ENCODE peak calls at places on chromosomes 6 and 20, in five cellular contexts. R is bronchial epithelial cell, X is cardiac fibroblast, A is lower leg skin, S is transverse colon. I is an unnamed sample.

GRCh38 chr6:84172080-84172479 is 55.4 kb downstream of the CEP162 start:
- DNase-seq in R (no peak), X (no peak), A (no peak), S (no peak), I (no peak)

GRCh38 chr20:48278961-48279481 is 493.7 kb upstream of the SULF2 start:
- DNase-seq in R (peak), X (peak), A (no peak), S (no peak), I (no peak)

GRCh38 chr6:147395158-147395557 is 113.3 kb upstream of the SAMD5 start:
- DNase-seq in R (no peak), X (peak), A (no peak), S (no peak), I (no peak)

GRCh38 chr20:23085415-23086055 is 589 bp downstream of the CD93 start:
- DNase-seq in R (no peak), X (no peak), A (no peak), S (no peak), I (no peak)

GRCh38 chr20:50579511-50579910 is 69.3 kb downstream of the PTPN1 start:
- DNase-seq in R (no peak), X (no peak), A (no peak), S (no peak), I (no peak)

GRCh38 chr6:141326426-141326825 is 806.3 kb upstream of the GJE1 start:
- DNase-seq in R (peak), X (peak), A (peak), S (no peak), I (peak)

GRCh38 chr6:36127462-36128016 is 2.8 kb upstream of the MAPK13 start:
- DNase-seq in R (peak), X (peak), A (no peak), S (no peak), I (no peak)

GRCh38 chr6:41098366-41098765 is 25.6 kb downstream of the NFYA start:
- DNase-seq in R (no peak), X (peak), A (no peak), S (no peak), I (no peak)

GRCh38 chr6:40398810-40399477 is 188.2 kb downstream of the LRFN2 start:
- DNase-seq in R (no peak), X (no peak), A (no peak), S (no peak), I (no peak)

GRCh38 chr6:155120034-155120433 is 124.9 kb downstream of the TIAM2 start:
- DNase-seq in R (no peak), X (no peak), A (no peak), S (no peak), I (no peak)

GRCh38 chr20:5675103-5676091 is 74.8 kb upstream of the SHLD1 start:
- DNase-seq in R (no peak), X (peak), A (no peak), S (no peak), I (no peak)

GRCh38 chr20:50027611-50028105 is 44.9 kb downstream of the SNAI1 start:
- DNase-seq in R (peak), X (peak), A (no peak), S (peak), I (no peak)

GRCh38 chr20:18087054-18087453 is 29.3 kb upstream of the OVOL2 start:
- DNase-seq in R (no peak), X (no peak), A (no peak), S (no peak), I (no peak)

GRCh38 chr6:89204096-89204495 is 13.1 kb downstream of the GABRR1 start:
- DNase-seq in R (no peak), X (no peak), A (no peak), S (no peak), I (no peak)

GRCh38 chr20:48025061-48025515 is 239.8 kb upstream of the SULF2 start:
- DNase-seq in R (no peak), X (peak), A (peak), S (no peak), I (peak)

GRCh38 chr6:15675537-15676170 is 12.8 kb upstream of the DTNBP1 start:
- DNase-seq in R (peak), X (no peak), A (no peak), S (no peak), I (no peak)

GRCh38 chr6:121309768-121310473 is 24.4 kb downstream of the TBC1D32 start:
- DNase-seq in R (peak), X (peak), A (no peak), S (no peak), I (no peak)

GRCh38 chr6:154292855-154293519 is 63.6 kb downstream of the IPCEF1 start:
- DNase-seq in R (peak), X (peak), A (no peak), S (no peak), I (no peak)

GRCh38 chr6:82025271-82025670 is 222.3 kb downstream of the IBTK start:
- DNase-seq in R (no peak), X (no peak), A (no peak), S (no peak), I (no peak)
- TF ChIP-seq CTCF in R (no peak), X (no peak), A (no peak), S (no peak), I (no peak)

GRCh38 chr6:11828185-11828897 is 49.7 kb upstream of the ADTRP start:
- DNase-seq in R (no peak), X (no peak), A (no peak), S (no peak), I (peak)
- H3K4me3 ChIP-seq in R (no peak), X (no peak), A (no peak), S (no peak), I (no peak)

GRCh38 chr6:45663181-45664180 is 285.7 kb upstream of the SUPT3H start:
- DNase-seq in R (no peak), X (peak), A (no peak), S (peak), I (no peak)
- TF ChIP-seq CTCF in R (peak), X (peak), A (no peak), S (no peak), I (no peak)

GRCh38 chr20:62745279-62745958 is 36.8 kb downstream of the NTSR1 start:
- DNase-seq in R (no peak), X (no peak), A (no peak), S (no peak), I (no peak)

GRCh38 chr20:62744761-62745160 is 36.1 kb downstream of the NTSR1 start:
- DNase-seq in R (no peak), X (peak), A (no peak), S (peak), I (no peak)

GRCh38 chr20:62743777-62744317 is 35.2 kb downstream of the NTSR1 start:
- DNase-seq in R (no peak), X (no peak), A (no peak), S (peak), I (no peak)

GRCh38 chr20:62742979-62743776 is 34.5 kb downstream of the NTSR1 start:
- DNase-seq in R (no peak), X (no peak), A (no peak), S (peak), I (no peak)

GRCh38 chr20:62745959-62746288 is 37.3 kb downstream of the NTSR1 start:
- DNase-seq in R (no peak), X (no peak), A (no peak), S (no peak), I (no peak)
- H3K4me3 ChIP-seq in R (no peak), X (no peak), A (no peak), S (no peak), I (no peak)